ENCODE peak calls at places on chromosomes 13 and 19, in four cellular contexts. One of them, this sample, is unnamed.

GRCh38 chr13:77291779-77292178 is 35.1 kb downstream of the MYCBP2 start:
- DNase-seq in A549: no peak
- DNase-seq in HepG2: no peak
- DNase-seq in K562: no peak
- DNase-seq in this sample: no peak

GRCh38 chr19:35851213-35852028 is 883 bp downstream of the NPHS1 start:
- DNase-seq in A549: no peak
- DNase-seq in HepG2: no peak
- DNase-seq in K562: no peak
- DNase-seq in this sample: no peak

GRCh38 chr19:17429661-17430101 is 9.8 kb downstream of the MVB12A start:
- DNase-seq in A549: no peak
- DNase-seq in HepG2: no peak
- DNase-seq in K562: no peak
- DNase-seq in this sample: no peak

GRCh38 chr13:106533101-106533939 is 2.1 kb downstream of the EFNB2 start:
- DNase-seq in A549: peak
- DNase-seq in HepG2: peak
- DNase-seq in K562: no peak
- DNase-seq in this sample: peak

GRCh38 chr13:108924154-108924940 is 294.9 kb downstream of the MYO16 start:
- DNase-seq in A549: no peak
- DNase-seq in HepG2: no peak
- DNase-seq in K562: no peak
- DNase-seq in this sample: peak

GRCh38 chr13:94674609-94675348 is 37.6 kb downstream of the SOX21 start:
- DNase-seq in A549: peak
- DNase-seq in HepG2: peak
- DNase-seq in K562: peak
- DNase-seq in this sample: peak

GRCh38 chr19:6018786-6019185 is 40.8 kb upstream of the RANBP3 start:
- DNase-seq in A549: peak
- DNase-seq in HepG2: no peak
- DNase-seq in K562: peak
- DNase-seq in this sample: no peak

GRCh38 chr13:86757236-86757978 is 913.8 kb upstream of the SLITRK5 start:
- DNase-seq in A549: no peak
- DNase-seq in HepG2: no peak
- DNase-seq in K562: no peak
- DNase-seq in this sample: no peak

GRCh38 chr13:43986395-43986794 is 106.7 kb downstream of the LACC1 start:
- DNase-seq in A549: no peak
- DNase-seq in HepG2: no peak
- DNase-seq in K562: no peak
- DNase-seq in this sample: no peak

GRCh38 chr13:21849323-21849722 is 178.4 kb downstream of the FGF9 start:
- DNase-seq in A549: no peak
- DNase-seq in HepG2: peak
- DNase-seq in K562: peak
- DNase-seq in this sample: peak

GRCh38 chr13:41196620-41197019 is 2.3 kb upstream of the KBTBD7 start:
- DNase-seq in A549: no peak
- DNase-seq in HepG2: peak
- DNase-seq in K562: no peak
- DNase-seq in this sample: no peak

GRCh38 chr13:25171170-25171516 is 945 bp downstream of the AMER2 start:
- DNase-seq in A549: no peak
- DNase-seq in HepG2: no peak
- DNase-seq in K562: no peak
- DNase-seq in this sample: no peak

GRCh38 chr13:25169951-25170553 is 2.0 kb downstream of the AMER2 start:
- DNase-seq in A549: no peak
- DNase-seq in HepG2: no peak
- DNase-seq in K562: no peak
- DNase-seq in this sample: no peak

GRCh38 chr13:25169356-25169755 is 2.7 kb downstream of the AMER2 start:
- DNase-seq in A549: no peak
- DNase-seq in HepG2: no peak
- DNase-seq in K562: no peak
- DNase-seq in this sample: no peak

GRCh38 chr13:25171517-25172302 is at the start of gene AMER2:
- DNase-seq in A549: no peak
- DNase-seq in HepG2: no peak
- DNase-seq in K562: no peak
- DNase-seq in this sample: no peak

GRCh38 chr13:25170554-25171107 is 1.5 kb downstream of the AMER2 start:
- DNase-seq in A549: no peak
- DNase-seq in HepG2: no peak
- DNase-seq in K562: no peak
- DNase-seq in this sample: no peak
- TF ChIP-seq RFX5 in A549: no peak
- TF ChIP-seq RFX5 in HepG2: no peak
- TF ChIP-seq RFX5 in K562: no peak
- TF ChIP-seq RFX5 in this sample: no peak

GRCh38 chr13:107585466-107585865 is 629.9 kb downstream of the LIG4 start:
- DNase-seq in A549: no peak
- DNase-seq in HepG2: no peak
- DNase-seq in K562: no peak
- DNase-seq in this sample: peak

GRCh38 chr13:107586216-107586615 is 629.1 kb downstream of the LIG4 start:
- DNase-seq in A549: no peak
- DNase-seq in HepG2: no peak
- DNase-seq in K562: no peak
- DNase-seq in this sample: peak

GRCh38 chr13:107587681-107588080 is 627.7 kb downstream of the LIG4 start:
- DNase-seq in A549: no peak
- DNase-seq in HepG2: no peak
- DNase-seq in K562: no peak
- DNase-seq in this sample: no peak

GRCh38 chr13:107590556-107590955 is 624.8 kb downstream of the LIG4 start:
- DNase-seq in A549: no peak
- DNase-seq in HepG2: no peak
- DNase-seq in K562: no peak
- DNase-seq in this sample: peak
- TF ChIP-seq MAZ in A549: no peak
- TF ChIP-seq MAZ in HepG2: no peak
- TF ChIP-seq MAZ in K562: no peak
- TF ChIP-seq MAZ in this sample: no peak

GRCh38 chr19:49952906-49953305 is 8.1 kb downstream of the SIGLEC11 start:
- DNase-seq in A549: no peak
- DNase-seq in HepG2: no peak
- DNase-seq in K562: no peak
- DNase-seq in this sample: no peak
- TF ChIP-seq RFX5 in A549: no peak
- TF ChIP-seq RFX5 in HepG2: no peak
- TF ChIP-seq RFX5 in K562: no peak
- TF ChIP-seq RFX5 in this sample: no peak

GRCh38 chr13:45718992-45719391 is 16.9 kb downstream of the CBY2 start:
- DNase-seq in A549: no peak
- DNase-seq in HepG2: no peak
- DNase-seq in K562: no peak
- DNase-seq in this sample: no peak
- TF ChIP-seq MAZ in A549: no peak
- TF ChIP-seq MAZ in HepG2: no peak
- TF ChIP-seq MAZ in K562: no peak
- TF ChIP-seq MAZ in this sample: no peak

GRCh38 chr19:7980168-7980567 is 25.3 kb downstream of the ELAVL1 start:
- DNase-seq in A549: no peak
- DNase-seq in HepG2: no peak
- DNase-seq in K562: no peak
- DNase-seq in this sample: no peak

GRCh38 chr19:7979011-7979410 is 26.4 kb downstream of the ELAVL1 start:
- DNase-seq in A549: no peak
- DNase-seq in HepG2: no peak
- DNase-seq in K562: no peak
- DNase-seq in this sample: no peak

GRCh38 chr19:7978196-7978825 is 27.1 kb downstream of the ELAVL1 start:
- DNase-seq in A549: no peak
- DNase-seq in HepG2: no peak
- DNase-seq in K562: no peak
- DNase-seq in this sample: peak

GRCh38 chr19:7980635-7981121 is 24.8 kb downstream of the ELAVL1 start:
- DNase-seq in A549: no peak
- DNase-seq in HepG2: no peak
- DNase-seq in K562: no peak
- DNase-seq in this sample: no peak

GRCh38 chr19:7979559-7979958 is 25.9 kb downstream of the ELAVL1 start:
- DNase-seq in A549: no peak
- DNase-seq in HepG2: no peak
- DNase-seq in K562: no peak
- DNase-seq in this sample: no peak
- TF ChIP-seq RFX5 in A549: no peak
- TF ChIP-seq RFX5 in HepG2: no peak
- TF ChIP-seq RFX5 in K562: no peak
- TF ChIP-seq RFX5 in this sample: no peak

GRCh38 chr19:11339254-11340098 is at the start of gene RAB3D:
- DNase-seq in A549: peak
- DNase-seq in HepG2: peak
- DNase-seq in K562: peak
- DNase-seq in this sample: peak
- TF ChIP-seq MAZ in A549: no peak
- TF ChIP-seq MAZ in HepG2: no peak
- TF ChIP-seq MAZ in K562: peak
- TF ChIP-seq MAZ in this sample: peak

DNA sequence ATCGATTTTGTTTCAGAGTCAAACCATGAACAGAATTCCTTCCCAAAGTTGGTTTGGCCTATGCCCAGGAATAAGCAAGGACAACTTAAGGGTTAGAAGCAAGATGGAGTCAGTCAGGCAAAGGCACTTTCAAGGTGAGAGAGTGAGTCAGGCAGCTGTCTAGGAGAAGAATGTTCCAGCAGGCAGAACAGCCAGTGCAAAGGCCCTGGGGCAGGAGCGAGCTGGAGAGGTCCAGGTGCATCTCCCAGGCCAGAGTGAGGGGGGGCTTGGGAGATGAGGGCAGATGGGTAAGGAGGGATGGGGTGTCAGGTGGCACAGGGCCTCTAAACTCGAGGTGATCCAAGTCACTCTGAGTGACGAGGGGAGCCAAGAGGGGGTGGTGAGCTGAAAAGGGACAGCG is 9.2 kb upstream of the GRWD1 start:
- DNase-seq in A549: no peak
- DNase-seq in HepG2: no peak
- DNase-seq in K562: no peak
- DNase-seq in this sample: no peak
- TF ChIP-seq RFX5 in A549: no peak
- TF ChIP-seq RFX5 in HepG2: no peak
- TF ChIP-seq RFX5 in K562: no peak
- TF ChIP-seq RFX5 in this sample: no peak

GRCh38 chr13:113137656-113138292 is 15.2 kb downstream of the F10 start:
- DNase-seq in A549: no peak
- DNase-seq in HepG2: no peak
- DNase-seq in K562: no peak
- DNase-seq in this sample: no peak
- TF ChIP-seq MAZ in A549: no peak
- TF ChIP-seq MAZ in HepG2: no peak
- TF ChIP-seq MAZ in K562: no peak
- TF ChIP-seq MAZ in this sample: no peak

GRCh38 chr19:2977001-2977685 is at the start of gene TLE6:
- DNase-seq in A549: peak
- DNase-seq in HepG2: peak
- DNase-seq in K562: peak
- DNase-seq in this sample: peak
- TF ChIP-seq RFX5 in A549: no peak
- TF ChIP-seq RFX5 in HepG2: peak
- TF ChIP-seq RFX5 in K562: no peak
- TF ChIP-seq RFX5 in this sample: no peak

This sample was measured in IMR-90.